ENCODE peak calls at places on chromosomes 12 and 14, in six cellular contexts. R is CD4-positive, alpha-beta T cell; A is spleen; T is endothelial cell of umbilical vein; U is astrocyte; Y is keratinocyte. I is an unnamed sample.

GRCh38 chr14:101708853-101709532 is 52.5 kb upstream of the PPP2R5C start:
- DNase-seq in R (no peak), A (no peak), T (no peak), U (no peak), Y (no peak), I (no peak)

GRCh38 chr12:53061404-53062010 is 11.6 kb downstream of the TNS2 start:
- DNase-seq in R (no peak), A (peak; percentile 70), T (no peak), U (no peak), Y (no peak), I (peak; percentile 92)

GRCh38 chr12:101086490-101086889 is 123.5 kb downstream of the SLC5A8 start:
- DNase-seq in R (no peak), A (no peak), T (no peak), U (peak; percentile 83), Y (no peak), I (no peak)

GRCh38 chr12:26406813-26407212 is 211.4 kb downstream of the SSPN start:
- DNase-seq in R (no peak), A (no peak), T (no peak), U (no peak), Y (no peak), I (no peak)

GRCh38 chr12:103680591-103681065 is 93.6 kb downstream of the STAB2 start:
- DNase-seq in R (no peak), A (no peak), T (no peak), U (peak; percentile 98), Y (no peak), I (no peak)

GRCh38 chr12:4908694-4909396 is 860 bp upstream of the KCNA1 start:
- DNase-seq in R (no peak), A (no peak), T (no peak), U (peak; percentile 18), Y (no peak), I (no peak)

GRCh38 chr12:119444462-119445044 is 110.0 kb downstream of the CCDC60 start:
- DNase-seq in R (no peak), A (no peak), T (peak; percentile 28), U (peak; percentile 2), Y (no peak), I (peak; percentile 38)

GRCh38 chr12:61385771-61386170 is 874.4 kb upstream of the USP15 start:
- DNase-seq in R (no peak), A (no peak), T (no peak), U (no peak), Y (no peak), I (no peak)

GRCh38 chr14:104383088-104383805 is 196.3 kb upstream of the C14orf180 start:
- DNase-seq in R (no peak), A (peak; percentile 59), T (no peak), U (no peak), Y (no peak), I (no peak)

GRCh38 chr12:131457331-131458047 is 253.4 kb upstream of the SFSWAP start:
- DNase-seq in R (no peak), A (peak; percentile 67), T (no peak), U (no peak), Y (no peak), I (peak; percentile 17)

GRCh38 chr12:52539024-52539820 is 13.7 kb downstream of the KRT71 start:
- DNase-seq in R (no peak), A (peak; percentile 34), T (peak; percentile 42), U (peak; percentile 44), Y (no peak), I (no peak)

GRCh38 chr12:108332791-108333382 is 6.2 kb downstream of the CMKLR1 start:
- DNase-seq in R (no peak), A (peak; percentile 81), T (peak; percentile 22), U (no peak), Y (no peak), I (no peak)

GRCh38 chr12:63382930-63383329 is 231.9 kb upstream of the AVPR1A start:
- DNase-seq in R (no peak), A (no peak), T (no peak), U (peak; percentile 1), Y (no peak), I (no peak)

GRCh38 chr14:97602438-97603117 is 805.4 kb downstream of the VRK1 start:
- DNase-seq in R (peak; percentile 75), A (peak; percentile 82), T (no peak), U (no peak), Y (no peak), I (no peak)

GRCh38 chr14:59342516-59343484 is 122.4 kb downstream of the GPR135 start:
- DNase-seq in R (no peak), A (no peak), T (no peak), U (peak; percentile 72), Y (no peak), I (no peak)

GRCh38 chr12:70576341-70577282 is 60.6 kb downstream of the PTPRB start:
- DNase-seq in R (no peak), A (no peak), T (peak; percentile 68), U (peak; percentile 73), Y (peak; percentile 19), I (no peak)

GRCh38 chr12:113875681-113876080 is 90.4 kb downstream of the RBM19 start:
- DNase-seq in R (no peak), A (no peak), T (no peak), U (peak; percentile 70), Y (no peak), I (no peak)

GRCh38 chr12:105469701-105470100 is 139.2 kb downstream of the C12orf75 start:
- DNase-seq in R (no peak), A (no peak), T (peak; percentile 74), U (no peak), Y (no peak), I (no peak)

GRCh38 chr14:79834856-79835255 is 376.4 kb downstream of the DIO2 start:
- DNase-seq in R (no peak), A (no peak), T (no peak), U (no peak), Y (no peak), I (no peak)

GRCh38 chr12:54463484-54463883 is 9.9 kb downstream of the GTSF1 start:
- DNase-seq in R (no peak), A (no peak), T (no peak), U (no peak), Y (no peak), I (no peak)

GRCh38 chr14:85444685-85445084 is 85.3 kb upstream of the FLRT2 start:
- DNase-seq in R (no peak), A (no peak), T (no peak), U (peak; percentile 75), Y (no peak), I (no peak)

GRCh38 chr14:76769636-76770292 is 8.5 kb downstream of the VASH1 start:
- DNase-seq in R (no peak), A (peak; percentile 68), T (no peak), U (no peak), Y (no peak), I (no peak)

GRCh38 chr12:75315518-75315917 is 14.6 kb downstream of the CAPS2 start:
- DNase-seq in R (no peak), A (no peak), T (no peak), U (peak; percentile 76), Y (no peak), I (no peak)

GRCh38 chr14:105859717-105860614 is 333.6 kb downstream of the TMEM121 start:
- DNase-seq in R (no peak), A (peak; percentile 84), T (no peak), U (no peak), Y (no peak), I (peak; percentile 25)

GRCh38 chr12:117009759-117010158 is 89.5 kb downstream of the TESC start:
- DNase-seq in R (no peak), A (no peak), T (no peak), U (no peak), Y (no peak), I (no peak)

GRCh38 chr14:76673261-76673660 is 88.0 kb upstream of the VASH1 start:
- DNase-seq in R (no peak), A (no peak), T (no peak), U (no peak), Y (no peak), I (no peak)

GRCh38 chr12:94141004-94141764 is 7.2 kb upstream of the PLXNC1 start:
- DNase-seq in R (no peak), A (no peak), T (no peak), U (no peak), Y (no peak), I (no peak)
- H3K27me3 ChIP-seq in R (no peaks in the 10 kb centered on the region), A (no peaks in the 10 kb centered on the region), T (peaks cover 17% of the 10 kb centered on the region), U (peaks cover 38% of the 10 kb centered on the region), Y (peaks cover 18% of the 10 kb centered on the region), I (peaks cover 1% of the 10 kb centered on the region)

GRCh38 chr14:54652890-54653201 is 85.9 kb downstream of the SAMD4A start:
- DNase-seq in R (no peak), A (no peak), T (no peak), U (no peak), Y (no peak), I (no peak)
- TF ChIP-seq CTCF in R (no peak), A (no peak), T (no peak), U (no peak), Y (no peak), I (no peak)

GRCh38 chr12:106595268-106595667 is 12.5 kb downstream of the RFX4 start:
- DNase-seq in R (no peak), A (no peak), T (no peak), U (no peak), Y (no peak), I (no peak)
- H3K27me3 ChIP-seq in R (peaks cover 35% of the 10 kb centered on the region), A (peaks cover 47% of the 10 kb centered on the region), T (peaks cover 15% of the 10 kb centered on the region), U (peaks cover 39% of the 10 kb centered on the region), Y (peaks cover 23% of the 10 kb centered on the region), I (no peaks in the 10 kb centered on the region)

GRCh38 chr14:63288853-63289252 is 29.9 kb downstream of the GPHB5 start:
- DNase-seq in R (no peak), A (no peak), T (no peak), U (no peak), Y (no peak), I (no peak)

GRCh38 chr14:63295991-63296630 is 22.6 kb downstream of the GPHB5 start:
- DNase-seq in R (no peak), A (no peak), T (peak; percentile 47), U (no peak), Y (no peak), I (no peak)

GRCh38 chr14:63295231-63295685 is 23.5 kb downstream of the GPHB5 start:
- DNase-seq in R (no peak), A (no peak), T (peak; percentile 51), U (no peak), Y (no peak), I (no peak)

GRCh38 chr14:63290741-63291286 is 27.9 kb downstream of the GPHB5 start:
- DNase-seq in R (no peak), A (no peak), T (no peak), U (peak; percentile 65), Y (no peak), I (no peak)

DNA sequence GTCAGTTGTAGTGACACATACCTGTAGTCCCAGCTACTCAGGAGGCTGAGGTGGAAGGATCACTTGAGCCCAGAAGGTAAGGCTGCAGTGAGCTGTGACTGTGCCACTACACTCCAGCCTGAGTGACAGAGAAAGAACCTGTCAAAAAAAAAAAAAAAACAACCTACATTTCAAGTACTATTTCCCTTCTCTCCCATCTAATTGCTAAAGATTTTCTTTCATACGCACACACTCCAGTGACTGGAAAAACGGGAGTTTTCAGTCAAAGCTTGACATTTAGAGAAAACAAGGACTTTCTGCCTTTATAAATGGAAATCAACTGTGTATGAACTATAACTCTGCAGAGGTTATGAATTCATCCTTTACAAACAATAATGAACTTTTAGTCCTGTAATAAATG is 25.9 kb downstream of the GPHB5 start:
- DNase-seq in R (no peak), A (no peak), T (no peak), U (no peak), Y (no peak), I (no peak)
- TF ChIP-seq CTCF in R (no peak), A (no peak), T (no peak), U (no peak), Y (no peak), I (no peak)

I was measured in stomach.